ENCODE peak calls at places on chromosomes 11 and 22, in four cellular contexts. Y is NCI-H1417, S is amniotic epithelial cell, Z is T-cell. W is an unnamed sample.

GRCh38 chr11:9566561-9567063 is 6.9 kb upstream of the WEE1 start:
- DNase-seq in Y (no peak), S (peak; percentile 99), Z (no peak), W (no peak)

GRCh38 chr22:22687638-22688500 is 43.5 kb downstream of the GGTLC2 start:
- DNase-seq in Y (peak; percentile 56), S (peak; percentile 50), Z (no peak), W (peak; percentile 33)

GRCh38 chr11:15113381-15113780 is 1.3 kb upstream of the INSC start:
- DNase-seq in Y (no peak), S (no peak), Z (no peak), W (peak; percentile 27)

GRCh38 chr22:44707752-44708151 is 5.7 kb downstream of the PRR5 start:
- DNase-seq in Y (no peak), S (no peak), Z (no peak), W (no peak)

GRCh38 chr11:17129003-17129402 is 51.5 kb upstream of the RPS13 start:
- DNase-seq in Y (no peak), S (no peak), Z (no peak), W (no peak)

GRCh38 chr11:79170289-79170688 is 270.5 kb downstream of the TENM4 start:
- DNase-seq in Y (no peak), S (no peak), Z (no peak), W (no peak)

GRCh38 chr11:113876074-113876797 is 864 bp upstream of the USP28 start:
- DNase-seq in Y (peak; percentile 79), S (no peak), Z (no peak), W (no peak)

GRCh38 chr11:75518204-75518549 is 7.6 kb downstream of the GDPD5 start:
- DNase-seq in Y (no peak), S (no peak), Z (no peak), W (no peak)

GRCh38 chr11:455566-456147 is 5.6 kb downstream of the PTDSS2 start:
- DNase-seq in Y (no peak), S (no peak), Z (no peak), W (no peak)

GRCh38 chr22:19287889-19288288 is 3.6 kb downstream of the CLTCL1 start:
- DNase-seq in Y (no peak), S (peak; percentile 95), Z (no peak), W (no peak)

GRCh38 chr22:35033635-35034296 is 32.2 kb upstream of the ISX start:
- DNase-seq in Y (no peak), S (no peak), Z (no peak), W (no peak)

GRCh38 chr11:44927174-44927661 is 23.5 kb downstream of the TP53I11 start:
- DNase-seq in Y (peak; percentile 88), S (peak; percentile 47), Z (no peak), W (peak; percentile 46)

GRCh38 chr11:129973809-129974208 is 28.8 kb downstream of the PRDM10 start:
- DNase-seq in Y (no peak), S (peak; percentile 37), Z (no peak), W (no peak)

GRCh38 chr11:92380882-92381281 is 156.3 kb downstream of the FAT3 start:
- DNase-seq in Y (no peak), S (peak; percentile 1), Z (no peak), W (no peak)

GRCh38 chr11:134562176-134562575 is 150.1 kb upstream of the B3GAT1 start:
- DNase-seq in Y (no peak), S (no peak), Z (no peak), W (no peak)

GRCh38 chr11:46659908-46660307 is 40.5 kb downstream of the ARHGAP1 start:
- DNase-seq in Y (no peak), S (peak; percentile 95), Z (no peak), W (no peak)

GRCh38 chr11:59680287-59681154 is 11.7 kb upstream of the PATL1 start:
- DNase-seq in Y (peak; percentile 73), S (peak; percentile 92), Z (peak; percentile 46), W (peak; percentile 50)

GRCh38 chr22:48860557-48860956 is 967.1 kb downstream of the BRD1 start:
- DNase-seq in Y (no peak), S (no peak), Z (no peak), W (no peak)

GRCh38 chr11:119051440-119052162 is 5.4 kb downstream of the HYOU1 start:
- DNase-seq in Y (no peak), S (no peak), Z (no peak), W (no peak)

GRCh38 chr11:122663764-122664163 is 8.2 kb downstream of the UBASH3B start:
- DNase-seq in Y (no peak), S (peak; percentile 21), Z (no peak), W (no peak)

GRCh38 chr11:48036466-48036865 is 56.1 kb downstream of the PTPRJ start:
- DNase-seq in Y (no peak), S (peak; percentile 69), Z (no peak), W (no peak)

GRCh38 chr11:126484266-126484665 is 128.8 kb downstream of the ST3GAL4 start:
- DNase-seq in Y (no peak), S (peak; percentile 88), Z (no peak), W (no peak)

GRCh38 chr11:36373040-36374010 is 77.2 kb downstream of the PRR5L start:
- DNase-seq in Y (no peak), S (peak; percentile 73), Z (no peak), W (no peak)

GRCh38 chr11:120248551-120249278 is 8.8 kb downstream of the POU2F3 start:
- DNase-seq in Y (no peak), S (peak; percentile 44), Z (no peak), W (no peak)

GRCh38 chr11:14413307-14414072 is 54.5 kb upstream of the RRAS2 start:
- DNase-seq in Y (no peak), S (peak; percentile 56), Z (no peak), W (no peak)

GRCh38 chr11:128688031-128688713 is 5.7 kb upstream of the FLI1 start:
- DNase-seq in Y (no peak), S (no peak), Z (no peak), W (no peak)

GRCh38 chr11:68528630-68529029 is 68.1 kb downstream of the PPP6R3 start:
- DNase-seq in Y (no peak), S (peak; percentile 78), Z (peak; percentile 40), W (peak; percentile 36)

GRCh38 chr11:18452927-18453326 is 2.7 kb upstream of the LDHAL6A start:
- DNase-seq in Y (no peak), S (peak; percentile 22), Z (no peak), W (no peak)

GRCh38 chr11:104484784-104485554 is 321.0 kb upstream of the PDGFD start:
- DNase-seq in Y (no peak), S (peak; percentile 40), Z (no peak), W (no peak)

GRCh38 chr11:116927163-116927772 is 89.8 kb upstream of the APOA1 start:
- DNase-seq in Y (no peak), S (no peak), Z (peak; percentile 61), W (peak; percentile 53)

GRCh38 chr22:29345932-29346331 is 30.4 kb upstream of the RASL10A start:
- DNase-seq in Y (no peak), S (peak; percentile 7), Z (no peak), W (no peak)

GRCh38 chr11:43868852-43869567 is 11.6 kb upstream of the ALKBH3 start:
- DNase-seq in Y (peak; percentile 48), S (peak; percentile 97), Z (no peak), W (peak; percentile 83)

W was measured in immature natural killer cell.